ENCODE peak calls at places on chromosomes 11 and 22, in seven cellular contexts. One of them, this sample, is unnamed.

GRCh38 chr11:9838961-9839360 is 175.1 kb downstream of the SWAP70 start:
- DNase-seq in KBM-7: no peak
- DNase-seq in stimulated activated CD8-positive, alpha-beta memory T cell treated with anti-CD3 and anti-CD28 coated beads, Interleukin-12 subunit alpha, Interleukin-12 subunit beta, amount 100 ng/mL, for 4 hours: no peak
- DNase-seq in CD4-positive, alpha-beta T cell: no peak
- DNase-seq in stimulated activated CD4-positive, alpha-beta T cell treated with anti-CD3 and anti-CD28 coated beads, Interleukin-2, amount 100 ng/mL, for 48 hours: no peak
- DNase-seq in T-helper 2 cell: no peak
- DNase-seq in neural progenitor cell: no peak
- DNase-seq in this sample: no peak

GRCh38 chr11:73866095-73866579 is 10.5 kb downstream of the COA4 start:
- DNase-seq in KBM-7: no peak
- DNase-seq in neural progenitor cell: no peak
- DNase-seq in CD4-positive, alpha-beta T cell: no peak
- DNase-seq in T-helper 2 cell: no peak
- DNase-seq in stimulated activated CD8-positive, alpha-beta memory T cell treated with anti-CD3 and anti-CD28 coated beads, Interleukin-12 subunit alpha, Interleukin-12 subunit beta, amount 100 ng/mL, for 4 hours: no peak
- DNase-seq in stimulated activated CD4-positive, alpha-beta T cell treated with anti-CD3 and anti-CD28 coated beads, Interleukin-2, amount 100 ng/mL, for 48 hours: no peak
- DNase-seq in this sample: no peak

GRCh38 chr11:124950606-124951330 is 3.2 kb upstream of the CCDC15 start:
- DNase-seq in CD4-positive, alpha-beta T cell: no peak
- DNase-seq in stimulated activated CD4-positive, alpha-beta T cell treated with anti-CD3 and anti-CD28 coated beads, Interleukin-2, amount 100 ng/mL, for 48 hours: no peak
- DNase-seq in stimulated activated CD8-positive, alpha-beta memory T cell treated with anti-CD3 and anti-CD28 coated beads, Interleukin-12 subunit alpha, Interleukin-12 subunit beta, amount 100 ng/mL, for 4 hours: no peak
- DNase-seq in neural progenitor cell: no peak
- DNase-seq in T-helper 2 cell: peak; percentile 19
- DNase-seq in KBM-7: no peak
- DNase-seq in this sample: no peak

GRCh38 chr11:67277231-67277961 is 11.1 kb downstream of the GRK2 start:
- DNase-seq in KBM-7: peak; percentile 100
- DNase-seq in stimulated activated CD4-positive, alpha-beta T cell treated with anti-CD3 and anti-CD28 coated beads, Interleukin-2, amount 100 ng/mL, for 48 hours: peak; percentile 82
- DNase-seq in stimulated activated CD8-positive, alpha-beta memory T cell treated with anti-CD3 and anti-CD28 coated beads, Interleukin-12 subunit alpha, Interleukin-12 subunit beta, amount 100 ng/mL, for 4 hours: peak; percentile 80
- DNase-seq in neural progenitor cell: peak; percentile 70
- DNase-seq in CD4-positive, alpha-beta T cell: peak; percentile 93
- DNase-seq in T-helper 2 cell: peak; percentile 95
- DNase-seq in this sample: peak; percentile 96

GRCh38 chr11:79098096-79098495 is 342.7 kb downstream of the TENM4 start:
- DNase-seq in stimulated activated CD8-positive, alpha-beta memory T cell treated with anti-CD3 and anti-CD28 coated beads, Interleukin-12 subunit alpha, Interleukin-12 subunit beta, amount 100 ng/mL, for 4 hours: no peak
- DNase-seq in KBM-7: no peak
- DNase-seq in neural progenitor cell: no peak
- DNase-seq in CD4-positive, alpha-beta T cell: no peak
- DNase-seq in stimulated activated CD4-positive, alpha-beta T cell treated with anti-CD3 and anti-CD28 coated beads, Interleukin-2, amount 100 ng/mL, for 48 hours: no peak
- DNase-seq in T-helper 2 cell: no peak
- DNase-seq in this sample: no peak

GRCh38 chr11:74735566-74735965 is 4.3 kb upstream of the CHRDL2 start:
- DNase-seq in KBM-7: no peak
- DNase-seq in CD4-positive, alpha-beta T cell: no peak
- DNase-seq in stimulated activated CD8-positive, alpha-beta memory T cell treated with anti-CD3 and anti-CD28 coated beads, Interleukin-12 subunit alpha, Interleukin-12 subunit beta, amount 100 ng/mL, for 4 hours: no peak
- DNase-seq in T-helper 2 cell: no peak
- DNase-seq in neural progenitor cell: no peak
- DNase-seq in stimulated activated CD4-positive, alpha-beta T cell treated with anti-CD3 and anti-CD28 coated beads, Interleukin-2, amount 100 ng/mL, for 48 hours: no peak
- DNase-seq in this sample: no peak

GRCh38 chr11:110903830-110904229 is 191.6 kb upstream of the ARHGAP20 start:
- DNase-seq in T-helper 2 cell: no peak
- DNase-seq in KBM-7: no peak
- DNase-seq in neural progenitor cell: peak; percentile 52
- DNase-seq in CD4-positive, alpha-beta T cell: no peak
- DNase-seq in stimulated activated CD4-positive, alpha-beta T cell treated with anti-CD3 and anti-CD28 coated beads, Interleukin-2, amount 100 ng/mL, for 48 hours: no peak
- DNase-seq in stimulated activated CD8-positive, alpha-beta memory T cell treated with anti-CD3 and anti-CD28 coated beads, Interleukin-12 subunit alpha, Interleukin-12 subunit beta, amount 100 ng/mL, for 4 hours: no peak
- DNase-seq in this sample: no peak

GRCh38 chr11:10373340-10373739 is 68.5 kb downstream of the ADM start:
- DNase-seq in KBM-7: no peak
- DNase-seq in neural progenitor cell: no peak
- DNase-seq in T-helper 2 cell: no peak
- DNase-seq in stimulated activated CD8-positive, alpha-beta memory T cell treated with anti-CD3 and anti-CD28 coated beads, Interleukin-12 subunit alpha, Interleukin-12 subunit beta, amount 100 ng/mL, for 4 hours: no peak
- DNase-seq in stimulated activated CD4-positive, alpha-beta T cell treated with anti-CD3 and anti-CD28 coated beads, Interleukin-2, amount 100 ng/mL, for 48 hours: no peak
- DNase-seq in CD4-positive, alpha-beta T cell: no peak
- DNase-seq in this sample: no peak

GRCh38 chr22:43888740-43889139 is 3.1 kb downstream of the PNPLA5 start:
- DNase-seq in stimulated activated CD4-positive, alpha-beta T cell treated with anti-CD3 and anti-CD28 coated beads, Interleukin-2, amount 100 ng/mL, for 48 hours: no peak
- DNase-seq in KBM-7: no peak
- DNase-seq in CD4-positive, alpha-beta T cell: no peak
- DNase-seq in stimulated activated CD8-positive, alpha-beta memory T cell treated with anti-CD3 and anti-CD28 coated beads, Interleukin-12 subunit alpha, Interleukin-12 subunit beta, amount 100 ng/mL, for 4 hours: no peak
- DNase-seq in neural progenitor cell: no peak
- DNase-seq in T-helper 2 cell: no peak
- DNase-seq in this sample: no peak

GRCh38 chr22:23904855-23905254 is 10.7 kb downstream of the MIF start:
- DNase-seq in neural progenitor cell: no peak
- DNase-seq in CD4-positive, alpha-beta T cell: no peak
- DNase-seq in T-helper 2 cell: no peak
- DNase-seq in KBM-7: no peak
- DNase-seq in stimulated activated CD8-positive, alpha-beta memory T cell treated with anti-CD3 and anti-CD28 coated beads, Interleukin-12 subunit alpha, Interleukin-12 subunit beta, amount 100 ng/mL, for 4 hours: no peak
- DNase-seq in stimulated activated CD4-positive, alpha-beta T cell treated with anti-CD3 and anti-CD28 coated beads, Interleukin-2, amount 100 ng/mL, for 48 hours: no peak
- DNase-seq in this sample: no peak

GRCh38 chr11:61028135-61028729 is 56.8 kb downstream of the CD6 start:
- DNase-seq in neural progenitor cell: no peak
- DNase-seq in CD4-positive, alpha-beta T cell: peak; percentile 47
- DNase-seq in T-helper 2 cell: no peak
- DNase-seq in stimulated activated CD4-positive, alpha-beta T cell treated with anti-CD3 and anti-CD28 coated beads, Interleukin-2, amount 100 ng/mL, for 48 hours: peak; percentile 60
- DNase-seq in stimulated activated CD8-positive, alpha-beta memory T cell treated with anti-CD3 and anti-CD28 coated beads, Interleukin-12 subunit alpha, Interleukin-12 subunit beta, amount 100 ng/mL, for 4 hours: peak; percentile 54
- DNase-seq in KBM-7: peak; percentile 78
- DNase-seq in this sample: no peak

GRCh38 chr11:128814856-128815705 is 52.0 kb downstream of the KCNJ1 start:
- DNase-seq in stimulated activated CD8-positive, alpha-beta memory T cell treated with anti-CD3 and anti-CD28 coated beads, Interleukin-12 subunit alpha, Interleukin-12 subunit beta, amount 100 ng/mL, for 4 hours: no peak
- DNase-seq in stimulated activated CD4-positive, alpha-beta T cell treated with anti-CD3 and anti-CD28 coated beads, Interleukin-2, amount 100 ng/mL, for 48 hours: no peak
- DNase-seq in CD4-positive, alpha-beta T cell: no peak
- DNase-seq in neural progenitor cell: peak; percentile 94
- DNase-seq in KBM-7: peak; percentile 21
- DNase-seq in T-helper 2 cell: no peak
- DNase-seq in this sample: no peak

GRCh38 chr22:43313497-43314474 is 29.4 kb downstream of the SCUBE1 start:
- DNase-seq in stimulated activated CD4-positive, alpha-beta T cell treated with anti-CD3 and anti-CD28 coated beads, Interleukin-2, amount 100 ng/mL, for 48 hours: no peak
- DNase-seq in KBM-7: no peak
- DNase-seq in neural progenitor cell: peak; percentile 28
- DNase-seq in stimulated activated CD8-positive, alpha-beta memory T cell treated with anti-CD3 and anti-CD28 coated beads, Interleukin-12 subunit alpha, Interleukin-12 subunit beta, amount 100 ng/mL, for 4 hours: no peak
- DNase-seq in T-helper 2 cell: no peak
- DNase-seq in CD4-positive, alpha-beta T cell: no peak
- DNase-seq in this sample: no peak

GRCh38 chr11:33835143-33835878 is 56.6 kb downstream of the LMO2 start:
- DNase-seq in T-helper 2 cell: no peak
- DNase-seq in KBM-7: peak; percentile 57
- DNase-seq in neural progenitor cell: no peak
- DNase-seq in stimulated activated CD8-positive, alpha-beta memory T cell treated with anti-CD3 and anti-CD28 coated beads, Interleukin-12 subunit alpha, Interleukin-12 subunit beta, amount 100 ng/mL, for 4 hours: no peak
- DNase-seq in stimulated activated CD4-positive, alpha-beta T cell treated with anti-CD3 and anti-CD28 coated beads, Interleukin-2, amount 100 ng/mL, for 48 hours: no peak
- DNase-seq in CD4-positive, alpha-beta T cell: no peak
- DNase-seq in this sample: no peak

GRCh38 chr11:32438883-32439487 is 3.6 kb upstream of the WT1 start:
- DNase-seq in stimulated activated CD8-positive, alpha-beta memory T cell treated with anti-CD3 and anti-CD28 coated beads, Interleukin-12 subunit alpha, Interleukin-12 subunit beta, amount 100 ng/mL, for 4 hours: no peak
- DNase-seq in CD4-positive, alpha-beta T cell: no peak
- DNase-seq in KBM-7: no peak
- DNase-seq in T-helper 2 cell: no peak
- DNase-seq in neural progenitor cell: peak; percentile 66
- DNase-seq in stimulated activated CD4-positive, alpha-beta T cell treated with anti-CD3 and anti-CD28 coated beads, Interleukin-2, amount 100 ng/mL, for 48 hours: no peak
- DNase-seq in this sample: no peak

GRCh38 chr11:60935676-60936442 is 11.6 kb downstream of the TMEM132A start:
- DNase-seq in KBM-7: no peak
- DNase-seq in neural progenitor cell: no peak
- DNase-seq in CD4-positive, alpha-beta T cell: no peak
- DNase-seq in stimulated activated CD8-positive, alpha-beta memory T cell treated with anti-CD3 and anti-CD28 coated beads, Interleukin-12 subunit alpha, Interleukin-12 subunit beta, amount 100 ng/mL, for 4 hours: no peak
- DNase-seq in T-helper 2 cell: no peak
- DNase-seq in stimulated activated CD4-positive, alpha-beta T cell treated with anti-CD3 and anti-CD28 coated beads, Interleukin-2, amount 100 ng/mL, for 48 hours: no peak
- DNase-seq in this sample: no peak

GRCh38 chr11:130478204-130478701 is 29.8 kb downstream of the ADAMTS15 start:
- DNase-seq in stimulated activated CD4-positive, alpha-beta T cell treated with anti-CD3 and anti-CD28 coated beads, Interleukin-2, amount 100 ng/mL, for 48 hours: no peak
- DNase-seq in T-helper 2 cell: no peak
- DNase-seq in KBM-7: no peak
- DNase-seq in stimulated activated CD8-positive, alpha-beta memory T cell treated with anti-CD3 and anti-CD28 coated beads, Interleukin-12 subunit alpha, Interleukin-12 subunit beta, amount 100 ng/mL, for 4 hours: no peak
- DNase-seq in CD4-positive, alpha-beta T cell: no peak
- DNase-seq in neural progenitor cell: peak; percentile 16
- DNase-seq in this sample: no peak

GRCh38 chr11:131275580-131275979 is 94.8 kb upstream of the NTM start:
- DNase-seq in T-helper 2 cell: no peak
- DNase-seq in neural progenitor cell: peak; percentile 67
- DNase-seq in stimulated activated CD8-positive, alpha-beta memory T cell treated with anti-CD3 and anti-CD28 coated beads, Interleukin-12 subunit alpha, Interleukin-12 subunit beta, amount 100 ng/mL, for 4 hours: no peak
- DNase-seq in CD4-positive, alpha-beta T cell: no peak
- DNase-seq in KBM-7: no peak
- DNase-seq in stimulated activated CD4-positive, alpha-beta T cell treated with anti-CD3 and anti-CD28 coated beads, Interleukin-2, amount 100 ng/mL, for 48 hours: no peak
- DNase-seq in this sample: no peak

GRCh38 chr11:126474220-126474619 is 118.7 kb downstream of the ST3GAL4 start:
- DNase-seq in KBM-7: no peak
- DNase-seq in T-helper 2 cell: no peak
- DNase-seq in stimulated activated CD8-positive, alpha-beta memory T cell treated with anti-CD3 and anti-CD28 coated beads, Interleukin-12 subunit alpha, Interleukin-12 subunit beta, amount 100 ng/mL, for 4 hours: no peak
- DNase-seq in stimulated activated CD4-positive, alpha-beta T cell treated with anti-CD3 and anti-CD28 coated beads, Interleukin-2, amount 100 ng/mL, for 48 hours: no peak
- DNase-seq in neural progenitor cell: no peak
- DNase-seq in CD4-positive, alpha-beta T cell: no peak
- DNase-seq in this sample: no peak

GRCh38 chr22:45317551-45318167 is 7.9 kb downstream of the FAM118A start:
- DNase-seq in T-helper 2 cell: no peak
- DNase-seq in stimulated activated CD4-positive, alpha-beta T cell treated with anti-CD3 and anti-CD28 coated beads, Interleukin-2, amount 100 ng/mL, for 48 hours: no peak
- DNase-seq in KBM-7: no peak
- DNase-seq in CD4-positive, alpha-beta T cell: no peak
- DNase-seq in neural progenitor cell: peak; percentile 30
- DNase-seq in stimulated activated CD8-positive, alpha-beta memory T cell treated with anti-CD3 and anti-CD28 coated beads, Interleukin-12 subunit alpha, Interleukin-12 subunit beta, amount 100 ng/mL, for 4 hours: no peak
- DNase-seq in this sample: no peak

GRCh38 chr22:39481054-39481453 is 21.0 kb upstream of the MIEF1 start:
- DNase-seq in neural progenitor cell: no peak
- DNase-seq in stimulated activated CD8-positive, alpha-beta memory T cell treated with anti-CD3 and anti-CD28 coated beads, Interleukin-12 subunit alpha, Interleukin-12 subunit beta, amount 100 ng/mL, for 4 hours: no peak
- DNase-seq in stimulated activated CD4-positive, alpha-beta T cell treated with anti-CD3 and anti-CD28 coated beads, Interleukin-2, amount 100 ng/mL, for 48 hours: no peak
- DNase-seq in T-helper 2 cell: no peak
- DNase-seq in CD4-positive, alpha-beta T cell: no peak
- DNase-seq in KBM-7: no peak
- DNase-seq in this sample: no peak

GRCh38 chr11:73632996-73633395 is 13.4 kb upstream of the PLEKHB1 start:
- DNase-seq in KBM-7: no peak
- DNase-seq in stimulated activated CD4-positive, alpha-beta T cell treated with anti-CD3 and anti-CD28 coated beads, Interleukin-2, amount 100 ng/mL, for 48 hours: no peak
- DNase-seq in neural progenitor cell: no peak
- DNase-seq in CD4-positive, alpha-beta T cell: no peak
- DNase-seq in stimulated activated CD8-positive, alpha-beta memory T cell treated with anti-CD3 and anti-CD28 coated beads, Interleukin-12 subunit alpha, Interleukin-12 subunit beta, amount 100 ng/mL, for 4 hours: no peak
- DNase-seq in T-helper 2 cell: no peak
- DNase-seq in this sample: no peak

GRCh38 chr11:46315783-46316563 is 31.3 kb upstream of the DGKZ start:
- DNase-seq in stimulated activated CD4-positive, alpha-beta T cell treated with anti-CD3 and anti-CD28 coated beads, Interleukin-2, amount 100 ng/mL, for 48 hours: no peak
- DNase-seq in T-helper 2 cell: no peak
- DNase-seq in neural progenitor cell: no peak
- DNase-seq in stimulated activated CD8-positive, alpha-beta memory T cell treated with anti-CD3 and anti-CD28 coated beads, Interleukin-12 subunit alpha, Interleukin-12 subunit beta, amount 100 ng/mL, for 4 hours: no peak
- DNase-seq in KBM-7: no peak
- DNase-seq in CD4-positive, alpha-beta T cell: no peak
- DNase-seq in this sample: no peak

GRCh38 chr11:11849127-11849746 is 7.5 kb downstream of the USP47 start:
- DNase-seq in KBM-7: peak; percentile 78
- DNase-seq in T-helper 2 cell: peak; percentile 48
- DNase-seq in stimulated activated CD8-positive, alpha-beta memory T cell treated with anti-CD3 and anti-CD28 coated beads, Interleukin-12 subunit alpha, Interleukin-12 subunit beta, amount 100 ng/mL, for 4 hours: peak; percentile 19
- DNase-seq in CD4-positive, alpha-beta T cell: peak; percentile 42
- DNase-seq in stimulated activated CD4-positive, alpha-beta T cell treated with anti-CD3 and anti-CD28 coated beads, Interleukin-2, amount 100 ng/mL, for 48 hours: peak; percentile 61
- DNase-seq in neural progenitor cell: peak; percentile 79
- DNase-seq in this sample: no peak

GRCh38 chr11:58774164-58774593 is 42.4 kb upstream of the GLYAT start:
- DNase-seq in CD4-positive, alpha-beta T cell: no peak
- DNase-seq in neural progenitor cell: no peak
- DNase-seq in stimulated activated CD4-positive, alpha-beta T cell treated with anti-CD3 and anti-CD28 coated beads, Interleukin-2, amount 100 ng/mL, for 48 hours: no peak
- DNase-seq in KBM-7: no peak
- DNase-seq in T-helper 2 cell: no peak
- DNase-seq in stimulated activated CD8-positive, alpha-beta memory T cell treated with anti-CD3 and anti-CD28 coated beads, Interleukin-12 subunit alpha, Interleukin-12 subunit beta, amount 100 ng/mL, for 4 hours: no peak
- DNase-seq in this sample: no peak

GRCh38 chr11:97794876-97795275 is 1225.9 kb upstream of the CNTN5 start:
- DNase-seq in stimulated activated CD8-positive, alpha-beta memory T cell treated with anti-CD3 and anti-CD28 coated beads, Interleukin-12 subunit alpha, Interleukin-12 subunit beta, amount 100 ng/mL, for 4 hours: no peak
- DNase-seq in T-helper 2 cell: no peak
- DNase-seq in neural progenitor cell: no peak
- DNase-seq in CD4-positive, alpha-beta T cell: no peak
- DNase-seq in KBM-7: no peak
- DNase-seq in stimulated activated CD4-positive, alpha-beta T cell treated with anti-CD3 and anti-CD28 coated beads, Interleukin-2, amount 100 ng/mL, for 48 hours: no peak
- DNase-seq in this sample: no peak

GRCh38 chr22:22798232-22798616 is 89.4 kb upstream of the IGLL5 start:
- DNase-seq in stimulated activated CD8-positive, alpha-beta memory T cell treated with anti-CD3 and anti-CD28 coated beads, Interleukin-12 subunit alpha, Interleukin-12 subunit beta, amount 100 ng/mL, for 4 hours: no peak
- DNase-seq in KBM-7: no peak
- DNase-seq in neural progenitor cell: no peak
- DNase-seq in CD4-positive, alpha-beta T cell: no peak
- DNase-seq in T-helper 2 cell: no peak
- DNase-seq in stimulated activated CD4-positive, alpha-beta T cell treated with anti-CD3 and anti-CD28 coated beads, Interleukin-2, amount 100 ng/mL, for 48 hours: no peak
- DNase-seq in this sample: no peak

GRCh38 chr22:43554694-43555365 is 143.0 kb downstream of the MPPED1 start:
- DNase-seq in stimulated activated CD4-positive, alpha-beta T cell treated with anti-CD3 and anti-CD28 coated beads, Interleukin-2, amount 100 ng/mL, for 48 hours: no peak
- DNase-seq in T-helper 2 cell: no peak
- DNase-seq in neural progenitor cell: no peak
- DNase-seq in stimulated activated CD8-positive, alpha-beta memory T cell treated with anti-CD3 and anti-CD28 coated beads, Interleukin-12 subunit alpha, Interleukin-12 subunit beta, amount 100 ng/mL, for 4 hours: no peak
- DNase-seq in CD4-positive, alpha-beta T cell: no peak
- DNase-seq in KBM-7: no peak
- DNase-seq in this sample: no peak

GRCh38 chr11:102046841-102047240 is 396 bp upstream of the CFAP300 start:
- DNase-seq in stimulated activated CD4-positive, alpha-beta T cell treated with anti-CD3 and anti-CD28 coated beads, Interleukin-2, amount 100 ng/mL, for 48 hours: no peak
- DNase-seq in CD4-positive, alpha-beta T cell: no peak
- DNase-seq in T-helper 2 cell: no peak
- DNase-seq in neural progenitor cell: no peak
- DNase-seq in KBM-7: no peak
- DNase-seq in stimulated activated CD8-positive, alpha-beta memory T cell treated with anti-CD3 and anti-CD28 coated beads, Interleukin-12 subunit alpha, Interleukin-12 subunit beta, amount 100 ng/mL, for 4 hours: no peak
- DNase-seq in this sample: no peak

GRCh38 chr22:32270641-32271369 is 15.7 kb upstream of the SLC5A4 start:
- DNase-seq in neural progenitor cell: no peak
- DNase-seq in CD4-positive, alpha-beta T cell: no peak
- DNase-seq in stimulated activated CD8-positive, alpha-beta memory T cell treated with anti-CD3 and anti-CD28 coated beads, Interleukin-12 subunit alpha, Interleukin-12 subunit beta, amount 100 ng/mL, for 4 hours: no peak
- DNase-seq in stimulated activated CD4-positive, alpha-beta T cell treated with anti-CD3 and anti-CD28 coated beads, Interleukin-2, amount 100 ng/mL, for 48 hours: no peak
- DNase-seq in T-helper 2 cell: no peak
- DNase-seq in KBM-7: no peak
- DNase-seq in this sample: no peak

GRCh38 chr11:122192634-122193245 is 76.7 kb upstream of the BLID start:
- DNase-seq in CD4-positive, alpha-beta T cell: no peak
- DNase-seq in stimulated activated CD8-positive, alpha-beta memory T cell treated with anti-CD3 and anti-CD28 coated beads, Interleukin-12 subunit alpha, Interleukin-12 subunit beta, amount 100 ng/mL, for 4 hours: no peak
- DNase-seq in KBM-7: no peak
- DNase-seq in stimulated activated CD4-positive, alpha-beta T cell treated with anti-CD3 and anti-CD28 coated beads, Interleukin-2, amount 100 ng/mL, for 48 hours: no peak
- DNase-seq in neural progenitor cell: no peak
- DNase-seq in T-helper 2 cell: no peak
- DNase-seq in this sample: no peak

GRCh38 chr11:123482225-123482624 is 52.2 kb downstream of the GRAMD1B start:
- DNase-seq in T-helper 2 cell: no peak
- DNase-seq in KBM-7: no peak
- DNase-seq in neural progenitor cell: no peak
- DNase-seq in stimulated activated CD4-positive, alpha-beta T cell treated with anti-CD3 and anti-CD28 coated beads, Interleukin-2, amount 100 ng/mL, for 48 hours: no peak
- DNase-seq in stimulated activated CD8-positive, alpha-beta memory T cell treated with anti-CD3 and anti-CD28 coated beads, Interleukin-12 subunit alpha, Interleukin-12 subunit beta, amount 100 ng/mL, for 4 hours: no peak
- DNase-seq in CD4-positive, alpha-beta T cell: no peak
- DNase-seq in this sample: no peak

GRCh38 chr11:34278175-34278574 is 79.6 kb downstream of the ABTB2 start:
- DNase-seq in neural progenitor cell: no peak
- DNase-seq in stimulated activated CD4-positive, alpha-beta T cell treated with anti-CD3 and anti-CD28 coated beads, Interleukin-2, amount 100 ng/mL, for 48 hours: no peak
- DNase-seq in CD4-positive, alpha-beta T cell: no peak
- DNase-seq in KBM-7: no peak
- DNase-seq in stimulated activated CD8-positive, alpha-beta memory T cell treated with anti-CD3 and anti-CD28 coated beads, Interleukin-12 subunit alpha, Interleukin-12 subunit beta, amount 100 ng/mL, for 4 hours: no peak
- DNase-seq in T-helper 2 cell: no peak
- DNase-seq in this sample: no peak

GRCh38 chr11:86663741-86664140 is 8.7 kb downstream of the ME3 start:
- DNase-seq in stimulated activated CD8-positive, alpha-beta memory T cell treated with anti-CD3 and anti-CD28 coated beads, Interleukin-12 subunit alpha, Interleukin-12 subunit beta, amount 100 ng/mL, for 4 hours: no peak
- DNase-seq in stimulated activated CD4-positive, alpha-beta T cell treated with anti-CD3 and anti-CD28 coated beads, Interleukin-2, amount 100 ng/mL, for 48 hours: no peak
- DNase-seq in neural progenitor cell: no peak
- DNase-seq in CD4-positive, alpha-beta T cell: no peak
- DNase-seq in KBM-7: no peak
- DNase-seq in T-helper 2 cell: no peak
- DNase-seq in this sample: no peak

GRCh38 chr11:15941206-15941770 is 415.1 kb downstream of the SOX6 start:
- DNase-seq in neural progenitor cell: peak; percentile 62
- DNase-seq in stimulated activated CD8-positive, alpha-beta memory T cell treated with anti-CD3 and anti-CD28 coated beads, Interleukin-12 subunit alpha, Interleukin-12 subunit beta, amount 100 ng/mL, for 4 hours: no peak
- DNase-seq in stimulated activated CD4-positive, alpha-beta T cell treated with anti-CD3 and anti-CD28 coated beads, Interleukin-2, amount 100 ng/mL, for 48 hours: peak; percentile 18
- DNase-seq in T-helper 2 cell: no peak
- DNase-seq in CD4-positive, alpha-beta T cell: no peak
- DNase-seq in KBM-7: peak; percentile 2
- DNase-seq in this sample: peak; percentile 61

GRCh38 chr11:72239849-72240460 is 4.0 kb downstream of the PHOX2A start:
- DNase-seq in neural progenitor cell: peak; percentile 20
- DNase-seq in stimulated activated CD8-positive, alpha-beta memory T cell treated with anti-CD3 and anti-CD28 coated beads, Interleukin-12 subunit alpha, Interleukin-12 subunit beta, amount 100 ng/mL, for 4 hours: no peak
- DNase-seq in stimulated activated CD4-positive, alpha-beta T cell treated with anti-CD3 and anti-CD28 coated beads, Interleukin-2, amount 100 ng/mL, for 48 hours: no peak
- DNase-seq in KBM-7: no peak
- DNase-seq in T-helper 2 cell: no peak
- DNase-seq in CD4-positive, alpha-beta T cell: no peak
- DNase-seq in this sample: no peak

This sample was measured in GM19239.